ENCODE peak calls at places on chromosomes 16 and 17, in four cellular contexts. B is mesenchymal stem cell, M is tibial nerve, C is ovary. A is an unnamed sample.

GRCh38 chr17:79986441-79987186 is 49.1 kb downstream of the TBC1D16 start:
- DNase-seq in B (no peak), M (no peak), C (peak), A (no peak)

GRCh38 chr17:76309461-76309860 is 1.4 kb upstream of the QRICH2 start:
- DNase-seq in C (no peak), M (no peak), B (no peak), A (no peak)

GRCh38 chr17:45427181-45427835 is 5.4 kb downstream of the ARHGAP27 start:
- DNase-seq in M (no peak), B (no peak), C (no peak), A (no peak)

GRCh38 chr17:37643829-37644228 is 583 bp upstream of the DDX52 start:
- DNase-seq in B (no peak), C (no peak), M (no peak), A (no peak)

GRCh38 chr17:6374271-6374691 is 60.6 kb downstream of the AIPL1 start:
- DNase-seq in C (no peak), B (peak), M (no peak), A (no peak)

GRCh38 chr17:80640379-80641071 is 95.9 kb downstream of the RPTOR start:
- DNase-seq in C (no peak), M (no peak), B (no peak), A (no peak)

GRCh38 chr17:50950002-50950877 is 84.1 kb upstream of the TOB1 start:
- DNase-seq in C (peak), M (peak), B (peak), A (peak)

GRCh38 chr17:29257756-29258155 is 11.1 kb downstream of the CRYBA1 start:
- DNase-seq in M (no peak), C (no peak), B (peak), A (no peak)

GRCh38 chr17:14793237-14793636 is 471.9 kb downstream of the PMP22 start:
- DNase-seq in B (peak), M (no peak), C (no peak), A (no peak)

GRCh38 chr17:59527931-59528330 is 37.5 kb upstream of the DHX40 start:
- DNase-seq in B (no peak), C (no peak), M (no peak), A (no peak)

GRCh38 chr17:58786586-58787295 is 31.1 kb downstream of the PPM1E start:
- DNase-seq in C (no peak), B (peak), M (no peak), A (no peak)

GRCh38 chr17:51672058-51672457 is 411.7 kb downstream of the UTP18 start:
- DNase-seq in B (no peak), C (no peak), M (no peak), A (no peak)

GRCh38 chr16:85717393-85718152 is 28.8 kb upstream of the GINS2 start:
- DNase-seq in B (peak), C (peak), M (peak), A (no peak)

GRCh38 chr17:53721101-53721500 is 101.6 kb upstream of the KIF2B start:
- DNase-seq in M (no peak), B (no peak), C (no peak), A (no peak)

DNA sequence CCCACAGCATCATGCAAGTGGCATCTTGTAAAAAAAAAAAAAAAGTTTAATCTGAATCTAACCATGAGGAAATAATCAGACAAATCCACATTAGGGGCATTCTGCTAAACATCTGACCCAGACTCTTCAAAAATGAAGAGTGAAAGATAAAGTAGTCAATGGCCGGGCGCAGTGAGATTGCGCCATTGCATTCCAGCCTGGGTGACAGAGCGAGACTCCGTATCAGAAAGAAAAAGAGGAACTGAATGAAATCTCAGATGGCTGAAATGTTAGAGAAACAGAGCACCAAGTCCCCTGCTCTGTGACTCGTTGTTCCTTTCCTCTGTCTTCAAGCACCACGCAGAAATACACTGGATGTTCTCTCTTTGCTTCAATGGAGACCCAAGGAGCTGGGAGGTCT is 12.7 kb upstream of the RNF135 start:
- DNase-seq in M (no peak), C (no peak), B (no peak), A (no peak)
- H3K27ac ChIP-seq in M (no peak), C (no peak), B (no peak), A (peak)

GRCh38 chr17:74466785-74467158 is 338 bp downstream of the CD300A start:
- DNase-seq in C (no peak), B (no peak), M (no peak), A (no peak)
- H3K27ac ChIP-seq in C (no peak), B (no peak), M (no peak), A (peak)

GRCh38 chr16:19859166-19859565 is 25.5 kb downstream of the GPRC5B start:
- DNase-seq in B (no peak), M (no peak), C (no peak), A (no peak)

GRCh38 chr16:19856120-19856519 is 28.5 kb downstream of the GPRC5B start:
- DNase-seq in C (no peak), M (no peak), B (no peak), A (no peak)

GRCh38 chr16:19858006-19858653 is 26.5 kb downstream of the GPRC5B start:
- DNase-seq in M (no peak), C (no peak), B (no peak), A (no peak)

GRCh38 chr16:19858654-19859018 is 26.0 kb downstream of the GPRC5B start:
- DNase-seq in B (no peak), C (no peak), M (no peak), A (no peak)

DNA sequence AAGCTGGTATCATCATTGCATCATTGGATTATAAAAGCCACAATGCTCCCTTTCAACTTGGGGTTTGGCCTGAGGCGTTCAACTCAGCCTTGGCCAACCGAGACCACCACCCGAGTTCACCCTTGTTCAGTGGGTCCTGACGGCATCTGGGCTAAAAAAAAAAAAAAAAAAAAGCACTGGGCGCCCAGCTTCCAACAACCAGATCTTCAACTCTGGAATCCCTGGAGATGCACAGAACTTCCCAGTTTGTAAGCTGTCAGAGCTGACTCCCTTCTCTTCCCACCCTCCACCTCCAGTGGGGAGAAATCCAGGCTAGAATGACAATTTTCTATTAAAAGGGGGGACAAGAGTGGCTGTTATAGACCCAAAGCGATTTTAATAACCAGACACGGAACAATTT is 27.1 kb downstream of the GPRC5B start:
- DNase-seq in M (no peak), C (no peak), B (no peak), A (no peak)
- H3K27ac ChIP-seq in M (no peak), C (no peak), B (no peak), A (peak)

DNA sequence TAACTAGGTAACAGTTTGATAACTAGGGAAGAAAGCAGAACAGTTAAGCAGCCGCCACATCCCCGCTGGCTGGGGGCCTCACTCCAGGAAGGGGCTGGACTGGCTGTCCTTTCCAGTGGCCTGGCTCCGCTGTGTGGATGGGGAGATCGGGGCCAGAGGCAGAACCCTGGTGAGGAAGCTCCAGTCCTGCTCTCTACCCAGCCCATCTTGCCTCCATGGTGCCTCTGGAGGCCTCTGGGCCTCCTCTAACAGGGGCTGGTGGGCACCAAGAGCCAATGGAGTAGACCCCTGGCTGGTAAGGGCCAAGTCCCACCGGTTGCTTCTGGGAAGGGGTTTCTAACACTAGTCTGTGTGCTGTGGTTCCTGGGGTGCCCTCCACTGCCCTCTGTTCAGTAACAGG is 8.1 kb downstream of the CNP start:
- DNase-seq in M (no peak), B (no peak), C (no peak), A (no peak)
- H3K27ac ChIP-seq in M (peak), B (no peak), C (no peak), A (peak)

GRCh38 chr16:2252806-2253148 is 1.4 kb upstream of the ECI1 start:
- DNase-seq in C (no peak), B (no peak), M (no peak), A (no peak)
- H3K27ac ChIP-seq in C (no peak), B (no peak), M (no peak), A (no peak)

GRCh38 chr16:24976971-24977672 is 38.0 kb downstream of the ARHGAP17 start:
- DNase-seq in B (no peak), M (no peak), C (no peak), A (no peak)
- H3K27ac ChIP-seq in B (peak), M (no peak), C (no peak), A (no peak)

DNA sequence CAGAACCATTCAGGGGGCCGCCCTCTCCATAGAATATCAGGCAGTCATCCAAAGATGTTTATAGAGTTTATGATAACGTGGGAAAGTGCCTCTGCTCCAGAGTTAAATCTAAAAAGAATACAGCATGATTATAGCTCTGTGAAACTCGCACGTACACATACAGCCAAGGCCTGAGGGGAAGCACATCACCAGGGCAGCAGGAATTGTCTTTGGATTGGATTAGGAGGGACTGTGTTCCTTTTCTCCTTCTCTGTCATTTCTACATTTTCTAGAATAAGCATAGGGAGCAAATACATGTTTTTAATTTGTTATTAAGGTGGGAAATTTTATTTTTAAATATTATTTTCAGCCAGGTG is 26.9 kb downstream of the EEF2K start:
- DNase-seq in M (no peak), B (no peak), C (no peak), A (no peak)
- H3K27ac ChIP-seq in M (no peak), B (no peak), C (no peak), A (no peak)

GRCh38 chr16:81319221-81319912 is 4.6 kb downstream of the GAN start:
- DNase-seq in B (peak), C (no peak), M (no peak), A (no peak)

GRCh38 chr16:81316176-81316496 is 1.4 kb downstream of the GAN start:
- DNase-seq in M (no peak), B (no peak), C (no peak), A (no peak)

GRCh38 chr16:81321537-81321936 is 6.8 kb downstream of the GAN start:
- DNase-seq in M (no peak), C (no peak), B (no peak), A (no peak)

GRCh38 chr16:81321039-81321438 is 6.3 kb downstream of the GAN start:
- DNase-seq in M (no peak), C (no peak), B (no peak), A (no peak)

GRCh38 chr16:81318711-81319110 is 3.9 kb downstream of the GAN start:
- DNase-seq in C (no peak), M (no peak), B (no peak), A (no peak)
- H3K27ac ChIP-seq in C (no peak), M (no peak), B (peak), A (no peak)

GRCh38 chr16:87471278-87472141 is 21.3 kb downstream of the ZCCHC14 start:
- DNase-seq in C (no peak), M (no peak), B (no peak), A (no peak)
- H3K27ac ChIP-seq in C (no peak), M (no peak), B (no peak), A (no peak)

GRCh38 chr17:2222901-2223616 is 80.5 kb downstream of the SMG6 start:
- DNase-seq in C (peak), M (peak), B (peak), A (no peak)
- H3K27ac ChIP-seq in C (no peak), M (no peak), B (peak), A (no peak)